ENCODE peak calls at places on chromosomes 12 and 14, in six cellular contexts. I, B, J, U, S and R are unnamed samples.

GRCh38 chr12:100356646-100357223 is at the start of gene SLC17A8:
- DNase-seq in B (peak), S (no peak), J (no peak), U (no peak), I (no peak), R (no peak)

GRCh38 chr12:56521590-56522371 is at the start of gene RBMS2:
- DNase-seq in I (peak), S (peak), J (peak), B (peak), U (peak), R (peak)

GRCh38 chr14:79044894-79045624 is 874.9 kb downstream of the NRXN3 start:
- DNase-seq in B (peak), S (peak), J (no peak), I (peak), U (no peak), R (peak)

GRCh38 chr14:56805201-56805991 is 4.9 kb downstream of the OTX2 start:
- DNase-seq in J (no peak), U (no peak), B (no peak), S (no peak), I (no peak), R (no peak)

GRCh38 chr12:53069621-53070410 is 9.4 kb downstream of the SPRYD3 start:
- DNase-seq in U (no peak), J (peak), B (no peak), S (no peak), I (no peak), R (no peak)

GRCh38 chr12:128661216-128661550 is 162.6 kb downstream of the SLC15A4 start:
- DNase-seq in B (peak), J (no peak), S (no peak), I (no peak), U (no peak), R (no peak)

GRCh38 chr14:105051182-105052109 is 13.8 kb downstream of the GPR132 start:
- DNase-seq in J (no peak), U (no peak), I (no peak), S (no peak), B (no peak), R (no peak)

GRCh38 chr14:51224551-51224950 is 15.5 kb upstream of the TMX1 start:
- DNase-seq in S (no peak), U (no peak), J (no peak), B (no peak), I (no peak), R (no peak)

GRCh38 chr14:102983496-102983895 is 61.0 kb downstream of the AMN start:
- DNase-seq in U (no peak), J (no peak), B (no peak), S (no peak), I (no peak), R (no peak)

GRCh38 chr14:95263527-95264231 is 56.0 kb downstream of the CLMN start:
- DNase-seq in J (no peak), I (no peak), U (no peak), B (no peak), S (no peak), R (no peak)

GRCh38 chr12:54432815-54433164 is 13.7 kb upstream of the ITGA5 start:
- DNase-seq in S (no peak), U (no peak), B (no peak), I (no peak), J (no peak), R (no peak)

GRCh38 chr12:116717466-116718457 is 20.1 kb downstream of the SPRING1 start:
- DNase-seq in B (no peak), S (peak), I (peak), U (no peak), J (peak), R (no peak)

GRCh38 chr12:122096591-122097149 is 18.1 kb downstream of the MLXIP start:
- DNase-seq in U (no peak), S (no peak), J (peak), B (no peak), I (no peak), R (no peak)

GRCh38 chr12:68237523-68238070 is 12.0 kb upstream of the IL26 start:
- DNase-seq in I (no peak), B (no peak), U (no peak), S (no peak), J (no peak), R (no peak)

GRCh38 chr12:100445081-100445481 is 28.6 kb upstream of the NR1H4 start:
- DNase-seq in B (no peak), I (no peak), J (no peak), S (no peak), U (peak), R (no peak)

GRCh38 chr12:32155041-32155440 is 48.4 kb downstream of the BICD1 start:
- DNase-seq in S (no peak), B (no peak), J (no peak), I (no peak), U (no peak), R (no peak)

GRCh38 chr12:117098361-117099217 is 627 bp downstream of the TESC start:
- DNase-seq in I (no peak), U (no peak), S (no peak), J (no peak), B (no peak), R (no peak)

GRCh38 chr12:131897276-131897675 is 2.9 kb downstream of the ULK1 start:
- DNase-seq in I (no peak), S (no peak), B (no peak), U (no peak), J (peak), R (no peak)

GRCh38 chr14:39025810-39026627 is 77.0 kb downstream of the SEC23A start:
- DNase-seq in B (no peak), J (no peak), U (peak), I (no peak), S (peak), R (no peak)

GRCh38 chr12:31820832-31821231 is 92.0 kb upstream of the AMN1 start:
- DNase-seq in I (no peak), S (no peak), U (no peak), B (no peak), J (no peak), R (no peak)

GRCh38 chr12:124442281-124442680 is 125.1 kb downstream of the NCOR2 start:
- DNase-seq in J (no peak), U (no peak), I (no peak), B (no peak), S (no peak), R (no peak)

GRCh38 chr12:49330631-49331359 is 6.2 kb downstream of the C1QL4 start:
- DNase-seq in J (no peak), I (no peak), B (no peak), S (no peak), U (no peak), R (no peak)

GRCh38 chr12:100668939-100669536 is 95.6 kb downstream of the GAS2L3 start:
- DNase-seq in J (no peak), B (peak), S (peak), U (peak), I (peak), R (peak)

GRCh38 chr12:108371801-108372344 is 32.8 kb upstream of the CMKLR1 start:
- DNase-seq in I (peak), J (no peak), S (peak), U (no peak), B (no peak), R (peak)

GRCh38 chr12:29073631-29074239 is 75.3 kb upstream of the FAR2 start:
- DNase-seq in U (peak), J (no peak), S (peak), I (peak), B (peak), R (peak)

GRCh38 chr12:92541024-92541423 is 161.8 kb upstream of the PLEKHG7 start:
- DNase-seq in B (no peak), U (no peak), J (no peak), I (no peak), S (no peak), R (no peak)

GRCh38 chr12:82216475-82216874 is 141.7 kb downstream of the CCDC59 start:
- DNase-seq in I (no peak), S (no peak), J (no peak), B (no peak), U (no peak), R (no peak)

GRCh38 chr12:65335021-65335714 is 56.7 kb downstream of the MSRB3 start:
- DNase-seq in J (peak), B (no peak), S (peak), U (peak), I (peak), R (peak)

GRCh38 chr14:38616959-38617358 is 361.1 kb upstream of the CLEC14A start:
- DNase-seq in U (no peak), J (no peak), I (no peak), B (peak), S (no peak), R (no peak)

GRCh38 chr12:17609152-17609551 is 480.8 kb downstream of the RERGL start:
- DNase-seq in B (peak), I (no peak), U (no peak), S (no peak), J (no peak), R (no peak)

GRCh38 chr14:98822917-98823316 is 449.1 kb downstream of the BCL11B start:
- DNase-seq in S (no peak), B (no peak), U (no peak), J (no peak), I (no peak), R (no peak)